ENCODE peak calls at places on chromosomes 12 and 14, in five cellular contexts. U is T47D; B is aorta; F is left kidney; C is activated CD8-positive, alpha-beta memory T cell treated with anti-CD3 and anti-CD28 coated beads, Interleukin-2, amount 50 U/mL, for 4 hours. G is an unnamed sample.

GRCh38 chr14:23633160-23633701 is 2.9 kb upstream of the DHRS2 start:
- DNase-seq in U (no peak), B (no peak), C (no peak), F (peak), G (no peak)

GRCh38 chr12:53500119-53500775 is 836 bp upstream of the TARBP2 start:
- DNase-seq in F (peak), U (peak), C (no peak), B (peak), G (no peak)

GRCh38 chr12:1494856-1495255 is 99.5 kb downstream of the FBXL14 start:
- DNase-seq in C (no peak), B (no peak), F (no peak), U (no peak), G (no peak)

GRCh38 chr12:125228519-125229260 is 163.5 kb downstream of the AACS start:
- DNase-seq in U (peak), F (no peak), B (peak), C (no peak), G (no peak)

GRCh38 chr14:58238252-58239247 is 6.1 kb upstream of the PSMA3 start:
- DNase-seq in U (no peak), C (no peak), F (peak), B (no peak), G (no peak)

GRCh38 chr14:99950191-99950590 is 115.0 kb upstream of the EVL start:
- DNase-seq in B (no peak), U (no peak), C (no peak), F (no peak), G (no peak)

GRCh38 chr14:79064200-79064599 is 894.0 kb downstream of the NRXN3 start:
- DNase-seq in C (no peak), B (no peak), F (no peak), U (no peak), G (no peak)

GRCh38 chr14:60973070-60973469 is 7.8 kb downstream of the TRMT5 start:
- DNase-seq in B (no peak), U (no peak), F (no peak), C (no peak), G (no peak)

GRCh38 chr14:30681752-30682355 is 59.7 kb downstream of the SCFD1 start:
- DNase-seq in F (no peak), B (no peak), C (no peak), U (peak), G (peak)

GRCh38 chr12:116551952-116552749 is 7.0 kb upstream of the MAP1LC3B2 start:
- DNase-seq in F (no peak), U (no peak), B (no peak), C (no peak), G (no peak)

GRCh38 chr12:52221912-52222457 is 11.1 kb upstream of the KRT7 start:
- DNase-seq in B (peak), U (peak), F (peak), C (peak), G (no peak)

GRCh38 chr14:60722836-60723217 is 1.3 kb downstream of the SIX4 start:
- DNase-seq in F (peak), C (peak), U (no peak), B (peak), G (no peak)

GRCh38 chr14:71855399-71856036 is 76.7 kb upstream of the RGS6 start:
- DNase-seq in U (peak), C (peak), B (peak), F (peak), G (no peak)

GRCh38 chr14:102500190-102500661 is 9.3 kb downstream of the ANKRD9 start:
- DNase-seq in B (peak), U (no peak), F (no peak), C (no peak), G (no peak)

GRCh38 chr14:92819011-92819410 is 24.9 kb downstream of the GOLGA5 start:
- DNase-seq in F (no peak), B (no peak), U (no peak), C (no peak), G (no peak)

GRCh38 chr12:45329238-45329637 is 113.3 kb downstream of the ANO6 start:
- DNase-seq in U (no peak), B (no peak), F (no peak), C (no peak), G (no peak)

GRCh38 chr12:106248849-106249371 is 1.1 kb upstream of the CKAP4 start:
- DNase-seq in F (no peak), B (no peak), C (peak), U (no peak), G (peak)

GRCh38 chr12:42790761-42791151 is 201.2 kb upstream of the PRICKLE1 start:
- DNase-seq in U (no peak), B (no peak), C (no peak), F (no peak), G (no peak)

GRCh38 chr12:121314441-121314840 is 17.9 kb upstream of the CAMKK2 start:
- DNase-seq in F (no peak), U (no peak), C (no peak), B (no peak), G (no peak)

GRCh38 chr12:44875417-44875953 is 630 bp downstream of the NELL2 start:
- DNase-seq in F (peak), C (no peak), U (no peak), B (peak), G (no peak)

GRCh38 chr12:52054838-52055741 is 3.8 kb downstream of the NR4A1 start:
- DNase-seq in F (no peak), C (no peak), B (peak), U (no peak), G (no peak)

GRCh38 chr14:78227466-78228077 is 57.4 kb downstream of the NRXN3 start:
- DNase-seq in B (no peak), C (no peak), F (peak), U (no peak), G (no peak)

GRCh38 chr14:63752449-63753169 is 24.7 kb upstream of the SGPP1 start:
- DNase-seq in U (no peak), C (no peak), B (no peak), F (no peak), G (no peak)

GRCh38 chr12:92439397-92439779 is 263.4 kb upstream of the PLEKHG7 start:
- DNase-seq in C (no peak), B (no peak), F (no peak), U (no peak), G (no peak)

GRCh38 chr12:2294651-2295475 is 242.1 kb downstream of the CACNA1C start:
- DNase-seq in U (no peak), F (peak), C (no peak), B (no peak), G (no peak)

GRCh38 chr12:92058664-92059063 is 87.0 kb downstream of the BTG1 start:
- DNase-seq in U (no peak), B (no peak), F (no peak), C (no peak), G (peak)

GRCh38 chr12:16530268-16530865 is 75.6 kb downstream of the LMO3 start:
- DNase-seq in U (peak), C (no peak), B (no peak), F (no peak), G (no peak)

GRCh38 chr14:32576088-32576795 is 247.1 kb downstream of the AKAP6 start:
- DNase-seq in F (peak), C (peak), U (peak), B (no peak), G (no peak)

GRCh38 chr12:24937553-24938244 is 11.2 kb downstream of the BCAT1 start:
- DNase-seq in U (no peak), C (no peak), F (no peak), B (no peak), G (no peak)

GRCh38 chr14:72416892-72417291 is 477.0 kb downstream of the DPF3 start:
- DNase-seq in F (no peak), U (peak), B (no peak), C (no peak), G (no peak)

GRCh38 chr14:58455593-58456265 is 28.2 kb downstream of the KIAA0586 start:
- DNase-seq in B (no peak), U (peak), C (no peak), F (no peak), G (no peak)

GRCh38 chr12:2332947-2333346 is 280.2 kb downstream of the CACNA1C start:
- DNase-seq in F (no peak), B (peak), C (no peak), U (no peak), G (no peak)

GRCh38 chr12:103742349-103742784 is 98.7 kb downstream of the NT5DC3 start:
- DNase-seq in C (no peak), U (peak), B (no peak), F (peak), G (no peak)

GRCh38 chr12:85803923-85804322 is 32.3 kb downstream of the RASSF9 start:
- DNase-seq in B (no peak), F (no peak), C (no peak), U (no peak), G (no peak)